ENCODE peak calls at places on chromosomes 1 and 21, in eight cellular contexts. L is GM20000; S is AG10803; D is NCI-H2107; V is endothelial cell; E is NCI-H69; Y is activated T-helper 1 cell treated with anti-CD3 and anti-CD28 coated beads, Interleukin-2, amount 50 U/mL, for 16 hours; I is activated CD4-positive, alpha-beta memory T cell treated with anti-CD3 and anti-CD28 coated beads for 36 hours. N is an unnamed sample.
A peak's percentile ranks its signal among the peaks of the same experiment; 100 is the strongest.

GRCh38 chr1:25854554-25854953 is 4.7 kb downstream of the AUNIP start:
- DNase-seq in L (no peak), E (peak; percentile 12), Y (no peak), I (no peak), S (no peak), D (peak; percentile 33), V (no peak), N (no peak)

GRCh38 chr21:29513535-29513934 is 214.8 kb downstream of the BACH1 start:
- DNase-seq in D (no peak), V (no peak), E (no peak), L (no peak), Y (no peak), S (no peak), I (no peak), N (no peak)

GRCh38 chr1:11817192-11817591 is 11.2 kb downstream of the CLCN6 start:
- DNase-seq in I (no peak), E (no peak), S (no peak), V (no peak), Y (no peak), L (no peak), D (no peak), N (no peak)

GRCh38 chr1:108117908-108118902 is 81.9 kb downstream of the SLC25A24 start:
- DNase-seq in V (no peak), Y (no peak), I (peak; percentile 15), E (no peak), S (peak; percentile 85), L (no peak), D (no peak), N (no peak)

GRCh38 chr1:230072866-230073265 is 5.8 kb downstream of the GALNT2 start:
- DNase-seq in L (no peak), Y (no peak), D (no peak), S (no peak), I (no peak), E (no peak), V (no peak), N (no peak)

GRCh38 chr1:24955161-24955560 is 25.1 kb upstream of the RUNX3 start:
- DNase-seq in V (no peak), Y (peak; percentile 57), D (no peak), L (peak; percentile 60), S (peak; percentile 42), I (peak; percentile 90), E (no peak), N (peak; percentile 78)

GRCh38 chr1:39288735-39289465 is 84.4 kb downstream of the MACF1 start:
- DNase-seq in D (no peak), I (no peak), E (no peak), L (no peak), V (no peak), S (peak; percentile 22), Y (no peak), N (no peak)

GRCh38 chr1:234554478-234555311 is 55.3 kb downstream of the IRF2BP2 start:
- DNase-seq in L (no peak), E (peak; percentile 90), S (no peak), D (no peak), I (no peak), V (no peak), Y (no peak), N (no peak)

GRCh38 chr1:213326666-213327317 is 275.8 kb downstream of the RPS6KC1 start:
- DNase-seq in Y (no peak), L (no peak), D (no peak), E (no peak), I (no peak), S (peak; percentile 78), V (no peak), N (no peak)

GRCh38 chr1:53270107-53270506 is 31.8 kb upstream of the MAGOH start:
- DNase-seq in L (peak; percentile 37), I (no peak), Y (no peak), E (no peak), D (no peak), S (no peak), V (no peak), N (no peak)

GRCh38 chr1:186531561-186532165 is 70.7 kb upstream of the PDC start:
- DNase-seq in Y (no peak), I (no peak), S (peak; percentile 70), E (no peak), D (no peak), L (no peak), V (no peak), N (no peak)

GRCh38 chr1:153032677-153033308 is 1.8 kb downstream of the SPRR1B start:
- DNase-seq in Y (no peak), S (peak; percentile 63), D (no peak), V (peak; percentile 18), L (no peak), E (peak; percentile 15), I (peak; percentile 12), N (no peak)

GRCh38 chr1:187920976-187921375 is 1092.2 kb downstream of the PLA2G4A start:
- DNase-seq in D (no peak), S (no peak), V (no peak), Y (no peak), E (no peak), I (no peak), L (no peak), N (no peak)

N was measured in activated naive CD4-positive, alpha-beta T cell treated with anti-CD3 and anti-CD28 coated beads, Interleukin-2, amount 10 ng/mL, durations not matched to agents 7 days and 5 days.